ENCODE peak calls at places on chromosomes 2 and 18, in four cellular contexts. Y, V, T and D are unnamed samples.

GRCh38 chr18:9905401-9905922 is 8.4 kb upstream of the VAPA start:
- DNase-seq in Y (no peak), V (peak; percentile 34), T (peak; percentile 31), D (no peak)

GRCh38 chr2:201633862-201634261 is 9.4 kb downstream of the TMEM237 start:
- DNase-seq in Y (no peak), V (no peak), T (peak; percentile 39), D (no peak)

GRCh38 chr2:767440-767839 is 90.2 kb upstream of the TMEM18 start:
- DNase-seq in Y (no peak), V (no peak), T (no peak), D (no peak)

GRCh38 chr2:216960926-216961325 is 101.1 kb upstream of the TNP1 start:
- DNase-seq in Y (no peak), V (no peak), T (no peak), D (peak; percentile 68)

GRCh38 chr2:235952714-235953113 is 215.5 kb downstream of the GBX2 start:
- DNase-seq in Y (no peak), V (no peak), T (no peak), D (no peak)

GRCh38 chr2:37648316-37649011 is 23.0 kb downstream of the CDC42EP3 start:
- DNase-seq in Y (peak; percentile 38), V (no peak), T (no peak), D (peak; percentile 94)

GRCh38 chr2:41958775-41959174 is 89.0 kb upstream of the PKDCC start:
- DNase-seq in Y (no peak), V (no peak), T (no peak), D (no peak)

GRCh38 chr2:208945719-208946280 is 478.0 kb upstream of the MAP2 start:
- DNase-seq in Y (no peak), V (no peak), T (no peak), D (no peak)

GRCh38 chr2:237280235-237280634 is 133.7 kb downstream of the COL6A3 start:
- DNase-seq in Y (no peak), V (no peak), T (no peak), D (peak; percentile 39)

GRCh38 chr2:130898553-130898952 is 61.8 kb downstream of the ARHGEF4 start:
- DNase-seq in Y (no peak), V (no peak), T (no peak), D (no peak)

GRCh38 chr2:168165418-168165817 is 82.0 kb downstream of the STK39 start:
- DNase-seq in Y (no peak), V (no peak), T (no peak), D (no peak)

GRCh38 chr18:58110398-58110797 is 66.4 kb downstream of the NEDD4L start:
- DNase-seq in Y (no peak), V (no peak), T (no peak), D (no peak)

GRCh38 chr2:112541315-112542122 is 746 bp upstream of the POLR1B start:
- DNase-seq in Y (no peak), V (no peak), T (peak; percentile 88), D (peak; percentile 85)

GRCh38 chr2:62998949-62999348 is 51.7 kb upstream of the OTX1 start:
- DNase-seq in Y (no peak), V (no peak), T (no peak), D (no peak)

GRCh38 chr2:238427435-238428162 is 872 bp downstream of the ASB1 start:
- DNase-seq in Y (no peak), V (no peak), T (no peak), D (no peak)

GRCh38 chr2:238692562-238692961 is 155.3 kb upstream of the TWIST2 start:
- DNase-seq in Y (no peak), V (no peak), T (no peak), D (no peak)

GRCh38 chr2:118856330-118856977 is 9.0 kb upstream of the EN1 start:
- DNase-seq in Y (no peak), V (no peak), T (peak; percentile 36), D (no peak)
- H3K27me3 ChIP-seq in Y (peaks cover 4% of the 10 kb centered on the region), V (peaks cover 94% of the 10 kb centered on the region), T (peaks cover 99% of the 10 kb centered on the region), D (peaks cover 4% of the 10 kb centered on the region)

GRCh38 chr2:218855305-218856167 is 4.1 kb upstream of the WNT6 start:
- DNase-seq in Y (no peak), V (no peak), T (peak; percentile 48), D (no peak)
- H3K4me1 ChIP-seq in Y (peaks cover 23% of the 10 kb centered on the region), V (peaks cover 28% of the 10 kb centered on the region), T (peaks cover 10% of the 10 kb centered on the region), D (peaks cover 31% of the 10 kb centered on the region)

GRCh38 chr2:80167284-80167808 is 137.2 kb downstream of the LRRTM1 start:
- DNase-seq in Y (no peak), V (peak; percentile 33), T (no peak), D (no peak)

GRCh38 chr2:80166457-80166856 is 138.1 kb downstream of the LRRTM1 start:
- DNase-seq in Y (no peak), V (no peak), T (no peak), D (no peak)

GRCh38 chr2:80169811-80170594 is 134.5 kb downstream of the LRRTM1 start:
- DNase-seq in Y (no peak), V (no peak), T (no peak), D (no peak)

GRCh38 chr2:80168037-80168436 is 136.5 kb downstream of the LRRTM1 start:
- DNase-seq in Y (no peak), V (no peak), T (no peak), D (no peak)

GRCh38 chr2:80168801-80169200 is 135.8 kb downstream of the LRRTM1 start:
- DNase-seq in Y (no peak), V (no peak), T (no peak), D (no peak)
- H3K27ac ChIP-seq in Y (no peak overlapping the region), V (no peak overlapping the region), T (no peak overlapping the region), D (no peak overlapping the region)

GRCh38 chr2:219475697-219476604 is 22.7 kb upstream of the GMPPA start:
- DNase-seq in Y (peak; percentile 87), V (peak; percentile 60), T (peak; percentile 94), D (peak; percentile 64)

GRCh38 chr2:219475278-219475677 is 23.4 kb upstream of the GMPPA start:
- DNase-seq in Y (no peak), V (no peak), T (no peak), D (no peak)

GRCh38 chr2:219472629-219473187 is 26.0 kb upstream of the GMPPA start:
- DNase-seq in Y (no peak), V (no peak), T (no peak), D (no peak)

GRCh38 chr2:219473511-219473910 is 25.2 kb upstream of the GMPPA start:
- DNase-seq in Y (no peak), V (no peak), T (peak; percentile 67), D (no peak)

GRCh38 chr2:219474285-219475060 is 24.2 kb upstream of the GMPPA start:
- DNase-seq in Y (no peak), V (no peak), T (no peak), D (no peak)
- H3K27me3 ChIP-seq in Y (no peaks in the 10 kb centered on the region), V (peaks cover 82% of the 10 kb centered on the region), T (no peaks in the 10 kb centered on the region), D (no peaks in the 10 kb centered on the region)